ENCODE peak calls at places on chromosomes 5 and 9, in six cellular contexts. N, T, I, S, B and L are unnamed samples.

GRCh38 chr5:164115420-164115819 is 610.0 kb downstream of the MAT2B start:
- DNase-seq in N (no peak), T (no peak), I (no peak), S (no peak), B (no peak), L (no peak)

GRCh38 chr9:110152704-110153374 is 55.1 kb downstream of the C9orf152 start:
- DNase-seq in N (no peak), T (no peak), I (no peak), S (no peak), B (no peak), L (no peak)

GRCh38 chr9:16069671-16070586 is 517.1 kb downstream of the CCDC171 start:
- DNase-seq in N (no peak), T (no peak), I (no peak), S (no peak), B (no peak), L (no peak)

GRCh38 chr5:68141494-68141893 is 74.1 kb upstream of the PIK3R1 start:
- DNase-seq in N (no peak), T (no peak), I (no peak), S (no peak), B (no peak), L (no peak)

GRCh38 chr5:129966071-129966470 is 61.8 kb downstream of the CHSY3 start:
- DNase-seq in N (no peak), T (no peak), I (no peak), S (no peak), B (no peak), L (no peak)

GRCh38 chr5:151577566-151577965 is 13.6 kb downstream of the FAT2 start:
- DNase-seq in N (no peak), T (no peak), I (no peak), S (no peak), B (no peak), L (no peak)

GRCh38 chr5:133441166-133441815 is 171.1 kb downstream of the FSTL4 start:
- DNase-seq in N (no peak), T (no peak), I (no peak), S (no peak), B (no peak), L (no peak)

GRCh38 chr5:140338336-140338735 is 8.1 kb downstream of the HBEGF start:
- DNase-seq in N (no peak), T (no peak), I (no peak), S (no peak), B (no peak), L (no peak)

GRCh38 chr9:134955801-134956200 is 38.1 kb upstream of the FCN1 start:
- DNase-seq in N (no peak), T (no peak), I (no peak), S (peak), B (no peak), L (no peak)

GRCh38 chr9:12813960-12814876 is 39.4 kb downstream of the LURAP1L start:
- DNase-seq in N (no peak), T (no peak), I (no peak), S (peak), B (peak), L (no peak)

GRCh38 chr9:138043411-138044345 is 166.1 kb downstream of the CACNA1B start:
- DNase-seq in N (peak), T (peak), I (peak), S (no peak), B (peak), L (no peak)

GRCh38 chr5:77867194-77867691 is 91.1 kb upstream of the TBCA start:
- DNase-seq in N (no peak), T (no peak), I (no peak), S (no peak), B (no peak), L (no peak)
- TF ChIP-seq CTCF in N (no peak), T (peak), I (no peak), S (peak), B (no peak), L (no peak)

DNA sequence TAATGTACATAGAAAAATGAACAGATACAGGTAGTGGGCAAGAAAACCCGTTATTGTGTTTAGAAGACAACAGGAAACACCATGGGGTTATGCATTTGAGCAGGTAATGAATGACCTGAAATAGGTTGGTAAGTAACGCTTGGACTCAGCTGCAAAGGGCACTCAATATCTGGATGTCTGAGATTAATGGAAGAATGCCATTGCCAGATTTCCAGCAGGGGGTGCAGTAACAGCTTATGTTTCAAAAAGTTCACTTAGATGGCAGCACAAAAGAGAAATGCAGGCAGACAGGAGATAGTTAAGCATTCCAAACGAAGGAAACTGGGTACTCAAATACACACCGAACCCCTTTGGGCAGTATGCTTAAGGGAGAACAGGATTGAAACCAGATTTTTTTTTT is 285.5 kb upstream of the VLDLR start:
- DNase-seq in N (no peak), T (no peak), I (no peak), S (no peak), B (no peak), L (no peak)
- TF ChIP-seq CTCF in N (no peak), T (no peak), I (no peak), S (peak), B (no peak), L (no peak)

GRCh38 chr9:116198344-116198743 is 44.8 kb downstream of the PAPPA start:
- DNase-seq in N (no peak), T (no peak), I (no peak), S (no peak), B (no peak), L (no peak)
- TF ChIP-seq CTCF in N (no peak), T (no peak), I (no peak), S (no peak), B (no peak), L (no peak)

DNA sequence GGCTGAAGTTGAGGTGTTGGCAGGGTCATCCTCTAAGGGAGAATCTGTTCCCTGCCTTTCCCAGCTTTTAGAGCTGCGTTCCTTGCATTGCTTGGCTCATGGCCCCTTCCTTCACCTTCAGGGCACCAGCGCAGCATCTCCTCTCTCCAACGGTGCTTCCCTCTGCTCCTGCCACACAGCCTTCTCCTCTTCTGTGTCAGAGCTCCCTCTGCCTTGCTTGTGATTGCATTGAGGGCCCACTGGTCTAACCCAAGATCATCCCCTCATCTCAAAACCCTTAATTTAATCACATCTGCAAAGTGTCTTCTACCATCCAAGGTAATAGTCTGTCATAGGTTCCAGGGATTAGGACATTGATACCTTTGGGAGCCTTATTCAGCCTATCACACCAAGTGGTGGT is 205.7 kb upstream of the TBCA start:
- DNase-seq in N (no peak), T (no peak), I (no peak), S (no peak), B (no peak), L (no peak)
- TF ChIP-seq CTCF in N (no peak), T (no peak), I (no peak), S (no peak), B (no peak), L (no peak)

GRCh38 chr9:119365291-119366027 is 3.8 kb downstream of the BRINP1 start:
- DNase-seq in N (no peak), T (no peak), I (no peak), S (no peak), B (no peak), L (no peak)
- TF ChIP-seq CTCF in N (no peak), T (peak), I (peak), S (peak), B (no peak), L (no peak)

GRCh38 chr9:6055213-6055612 is 39.8 kb upstream of the RANBP6 start:
- DNase-seq in N (no peak), T (peak), I (peak), S (no peak), B (peak), L (peak)
- TF ChIP-seq CTCF in N (peak), T (peak), I (peak), S (peak), B (peak), L (peak)

GRCh38 chr5:125274938-125275759 is 528.7 kb upstream of the ZNF608 start:
- DNase-seq in N (no peak), T (no peak), I (no peak), S (no peak), B (no peak), L (no peak)

GRCh38 chr5:125276121-125276520 is 529.7 kb upstream of the ZNF608 start:
- DNase-seq in N (no peak), T (no peak), I (no peak), S (no peak), B (no peak), L (no peak)

GRCh38 chr5:125272364-125272763 is 525.9 kb upstream of the ZNF608 start:
- DNase-seq in N (no peak), T (no peak), I (no peak), S (no peak), B (no peak), L (no peak)

GRCh38 chr5:125277494-125278154 is 531.2 kb upstream of the ZNF608 start:
- DNase-seq in N (no peak), T (no peak), I (no peak), S (no peak), B (no peak), L (no peak)

GRCh38 chr5:125274211-125274610 is 527.8 kb upstream of the ZNF608 start:
- DNase-seq in N (no peak), T (no peak), I (no peak), S (no peak), B (no peak), L (no peak)
- TF ChIP-seq CTCF in N (no peak), T (no peak), I (no peak), S (no peak), B (no peak), L (no peak)